ENCODE peak calls at places on chromosomes 6 and 20, in nine cellular contexts. One of them, this sample, is unnamed. For H3K79me2, the result is how much of the 10 kb centered on the place peaks cover.

GRCh38 chr6:2899596-2899995 is 3.5 kb downstream of the SERPINB9 start:
- DNase-seq in OCI-LY7: no peak
- DNase-seq in GM23248: no peak
- DNase-seq in neural progenitor cell: no peak
- DNase-seq in GM23338: no peak
- DNase-seq in PC-3: no peak
- DNase-seq in hepatocyte: no peak
- DNase-seq in SK-N-SH: no peak
- DNase-seq in HCT116: no peak
- DNase-seq in this sample: no peak

GRCh38 chr20:4135385-4136077 is 120.2 kb upstream of the RNF24 start:
- DNase-seq in OCI-LY7: no peak
- DNase-seq in GM23248: peak
- DNase-seq in neural progenitor cell: no peak
- DNase-seq in GM23338: no peak
- DNase-seq in PC-3: peak
- DNase-seq in hepatocyte: peak
- DNase-seq in SK-N-SH: no peak
- DNase-seq in HCT116: peak
- DNase-seq in this sample: no peak

GRCh38 chr6:30724906-30725667 is 4.9 kb downstream of the TUBB start:
- DNase-seq in OCI-LY7: no peak
- DNase-seq in GM23248: peak
- DNase-seq in neural progenitor cell: no peak
- DNase-seq in GM23338: no peak
- DNase-seq in PC-3: no peak
- DNase-seq in hepatocyte: no peak
- DNase-seq in SK-N-SH: no peak
- DNase-seq in HCT116: no peak
- DNase-seq in this sample: no peak

GRCh38 chr6:134347916-134348805 is 30.2 kb upstream of the SGK1 start:
- DNase-seq in OCI-LY7: no peak
- DNase-seq in GM23248: peak
- DNase-seq in neural progenitor cell: no peak
- DNase-seq in GM23338: no peak
- DNase-seq in PC-3: no peak
- DNase-seq in hepatocyte: no peak
- DNase-seq in SK-N-SH: no peak
- DNase-seq in HCT116: no peak
- DNase-seq in this sample: no peak

GRCh38 chr6:127539292-127539691 is 20.2 kb upstream of the MTCL3 start:
- DNase-seq in OCI-LY7: peak
- DNase-seq in GM23248: peak
- DNase-seq in neural progenitor cell: no peak
- DNase-seq in GM23338: no peak
- DNase-seq in PC-3: peak
- DNase-seq in hepatocyte: peak
- DNase-seq in SK-N-SH: peak
- DNase-seq in HCT116: no peak
- DNase-seq in this sample: peak

GRCh38 chr20:37850724-37851123 is 52.2 kb upstream of the VSTM2L start:
- DNase-seq in OCI-LY7: no peak
- DNase-seq in GM23248: peak
- DNase-seq in neural progenitor cell: no peak
- DNase-seq in GM23338: no peak
- DNase-seq in PC-3: no peak
- DNase-seq in hepatocyte: no peak
- DNase-seq in SK-N-SH: no peak
- DNase-seq in HCT116: no peak
- DNase-seq in this sample: no peak

GRCh38 chr20:50788868-50789125 is 6.1 kb upstream of the BCAS4 start:
- DNase-seq in OCI-LY7: no peak
- DNase-seq in GM23248: no peak
- DNase-seq in neural progenitor cell: no peak
- DNase-seq in GM23338: no peak
- DNase-seq in PC-3: no peak
- DNase-seq in hepatocyte: no peak
- DNase-seq in SK-N-SH: no peak
- DNase-seq in HCT116: no peak
- DNase-seq in this sample: no peak

GRCh38 chr6:43047998-43048397 is 5.7 kb downstream of the CUL7 start:
- DNase-seq in OCI-LY7: no peak
- DNase-seq in GM23248: no peak
- DNase-seq in neural progenitor cell: no peak
- DNase-seq in GM23338: no peak
- DNase-seq in PC-3: no peak
- DNase-seq in hepatocyte: no peak
- DNase-seq in SK-N-SH: no peak
- DNase-seq in HCT116: no peak
- DNase-seq in this sample: no peak

GRCh38 chr20:23528867-23529431 is 38.0 kb downstream of the CST8 start:
- DNase-seq in OCI-LY7: no peak
- DNase-seq in GM23248: no peak
- DNase-seq in neural progenitor cell: no peak
- DNase-seq in GM23338: no peak
- DNase-seq in PC-3: peak
- DNase-seq in hepatocyte: peak
- DNase-seq in SK-N-SH: no peak
- DNase-seq in HCT116: peak
- DNase-seq in this sample: no peak

DNA sequence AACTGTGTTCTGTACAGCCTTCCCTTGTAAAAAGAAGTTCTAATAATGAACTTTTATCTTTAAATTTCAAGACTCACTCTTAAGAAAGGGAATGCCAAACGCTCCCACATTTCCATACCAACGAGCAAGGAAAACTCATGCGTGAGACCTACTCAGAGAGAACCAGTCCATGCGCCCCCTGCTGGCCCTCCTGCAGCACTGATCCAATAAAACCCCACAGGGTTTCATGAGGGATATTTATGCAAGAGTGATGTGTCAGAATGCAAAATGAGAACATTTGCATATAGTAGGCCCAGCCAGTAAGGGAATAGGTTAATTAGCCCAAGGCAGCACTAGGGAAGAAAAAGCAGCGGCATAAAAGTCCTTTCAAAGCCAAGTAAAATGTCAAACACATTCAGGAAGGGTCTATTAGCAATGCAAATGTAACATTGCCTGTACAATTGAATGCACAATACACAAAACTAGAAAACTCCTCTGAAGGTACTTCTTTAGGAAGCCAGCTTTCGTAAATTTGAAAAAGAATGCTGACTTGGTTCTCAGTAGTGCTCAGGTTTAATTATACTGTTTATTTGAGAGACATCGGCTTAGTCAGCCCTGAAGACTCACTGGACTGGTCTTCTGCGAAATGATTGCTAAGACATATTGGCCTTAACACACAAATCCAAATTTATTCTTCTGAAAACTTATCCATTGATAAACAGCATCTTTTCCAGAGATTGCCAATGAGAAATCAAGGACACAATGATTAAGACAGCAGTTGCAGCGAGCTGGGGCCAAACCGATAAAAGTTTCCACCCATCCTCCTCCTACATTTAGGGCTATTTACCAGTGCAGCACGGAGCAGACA is 93.2 kb downstream of the GMPR start:
- DNase-seq in OCI-LY7: peak
- DNase-seq in GM23248: peak
- DNase-seq in neural progenitor cell: peak
- DNase-seq in GM23338: peak
- DNase-seq in PC-3: peak
- DNase-seq in hepatocyte: peak
- DNase-seq in SK-N-SH: peak
- DNase-seq in HCT116: no peak
- DNase-seq in this sample: peak
- H3K4me3 ChIP-seq in OCI-LY7: no peak
- H3K4me3 ChIP-seq in GM23248: peak
- H3K4me3 ChIP-seq in neural progenitor cell: peak
- H3K4me3 ChIP-seq in GM23338: peak
- H3K4me3 ChIP-seq in PC-3: peak
- H3K4me3 ChIP-seq in hepatocyte: no peak
- H3K4me3 ChIP-seq in SK-N-SH: no peak
- H3K4me3 ChIP-seq in HCT116: no peak
- H3K4me3 ChIP-seq in this sample: peak

GRCh38 chr20:49659096-49659495 is 54.6 kb downstream of the B4GALT5 start:
- DNase-seq in OCI-LY7: no peak
- DNase-seq in GM23248: no peak
- DNase-seq in neural progenitor cell: peak
- DNase-seq in GM23338: no peak
- DNase-seq in PC-3: no peak
- DNase-seq in hepatocyte: no peak
- DNase-seq in SK-N-SH: no peak
- DNase-seq in HCT116: no peak
- DNase-seq in this sample: no peak

GRCh38 chr20:49663112-49663511 is 50.6 kb downstream of the B4GALT5 start:
- DNase-seq in OCI-LY7: no peak
- DNase-seq in GM23248: no peak
- DNase-seq in neural progenitor cell: no peak
- DNase-seq in GM23338: no peak
- DNase-seq in PC-3: no peak
- DNase-seq in hepatocyte: no peak
- DNase-seq in SK-N-SH: no peak
- DNase-seq in HCT116: no peak
- DNase-seq in this sample: no peak

GRCh38 chr20:49661560-49662329 is 51.9 kb downstream of the B4GALT5 start:
- DNase-seq in OCI-LY7: no peak
- DNase-seq in GM23248: no peak
- DNase-seq in neural progenitor cell: no peak
- DNase-seq in GM23338: no peak
- DNase-seq in PC-3: no peak
- DNase-seq in hepatocyte: no peak
- DNase-seq in SK-N-SH: no peak
- DNase-seq in HCT116: no peak
- DNase-seq in this sample: no peak

GRCh38 chr20:49658508-49658907 is 55.2 kb downstream of the B4GALT5 start:
- DNase-seq in OCI-LY7: no peak
- DNase-seq in GM23248: no peak
- DNase-seq in neural progenitor cell: peak
- DNase-seq in GM23338: peak
- DNase-seq in PC-3: no peak
- DNase-seq in hepatocyte: no peak
- DNase-seq in SK-N-SH: no peak
- DNase-seq in HCT116: no peak
- DNase-seq in this sample: no peak

GRCh38 chr20:49660912-49661311 is 52.8 kb downstream of the B4GALT5 start:
- DNase-seq in OCI-LY7: no peak
- DNase-seq in GM23248: no peak
- DNase-seq in neural progenitor cell: no peak
- DNase-seq in GM23338: no peak
- DNase-seq in PC-3: no peak
- DNase-seq in hepatocyte: no peak
- DNase-seq in SK-N-SH: no peak
- DNase-seq in HCT116: no peak
- DNase-seq in this sample: no peak
- H3K79me2 ChIP-seq in OCI-LY7: under half
- H3K79me2 ChIP-seq in GM23248: half or more
- H3K79me2 ChIP-seq in neural progenitor cell: half or more
- H3K79me2 ChIP-seq in GM23338: half or more
- H3K79me2 ChIP-seq in PC-3: half or more
- H3K79me2 ChIP-seq in hepatocyte: half or more
- H3K79me2 ChIP-seq in SK-N-SH: half or more
- H3K79me2 ChIP-seq in HCT116: half or more
- H3K79me2 ChIP-seq in this sample: half or more

GRCh38 chr6:112710710-112711109 is 363.6 kb downstream of the RFPL4B start:
- DNase-seq in OCI-LY7: no peak
- DNase-seq in GM23248: no peak
- DNase-seq in neural progenitor cell: no peak
- DNase-seq in GM23338: no peak
- DNase-seq in PC-3: peak
- DNase-seq in hepatocyte: no peak
- DNase-seq in SK-N-SH: no peak
- DNase-seq in HCT116: no peak
- DNase-seq in this sample: no peak
- TF ChIP-seq EZH2phosphoT487 in OCI-LY7: no peak
- TF ChIP-seq EZH2phosphoT487 in GM23248: no peak
- TF ChIP-seq EZH2phosphoT487 in neural progenitor cell: no peak
- TF ChIP-seq EZH2phosphoT487 in GM23338: no peak
- TF ChIP-seq EZH2phosphoT487 in PC-3: no peak
- TF ChIP-seq EZH2phosphoT487 in hepatocyte: no peak
- TF ChIP-seq EZH2phosphoT487 in SK-N-SH: no peak
- TF ChIP-seq EZH2phosphoT487 in HCT116: no peak
- TF ChIP-seq EZH2phosphoT487 in this sample: no peak

GRCh38 chr20:63663332-63664066 is 5.4 kb downstream of the RTEL1 start:
- DNase-seq in OCI-LY7: no peak
- DNase-seq in GM23248: no peak
- DNase-seq in neural progenitor cell: no peak
- DNase-seq in GM23338: no peak
- DNase-seq in PC-3: no peak
- DNase-seq in hepatocyte: no peak
- DNase-seq in SK-N-SH: no peak
- DNase-seq in HCT116: no peak
- DNase-seq in this sample: no peak

GRCh38 chr20:63660622-63661021 is 2.5 kb downstream of the RTEL1 start:
- DNase-seq in OCI-LY7: no peak
- DNase-seq in GM23248: no peak
- DNase-seq in neural progenitor cell: no peak
- DNase-seq in GM23338: no peak
- DNase-seq in PC-3: no peak
- DNase-seq in hepatocyte: no peak
- DNase-seq in SK-N-SH: no peak
- DNase-seq in HCT116: no peak
- DNase-seq in this sample: no peak

GRCh38 chr20:63661108-63661507 is 3.0 kb downstream of the RTEL1 start:
- DNase-seq in OCI-LY7: no peak
- DNase-seq in GM23248: no peak
- DNase-seq in neural progenitor cell: no peak
- DNase-seq in GM23338: no peak
- DNase-seq in PC-3: no peak
- DNase-seq in hepatocyte: no peak
- DNase-seq in SK-N-SH: no peak
- DNase-seq in HCT116: no peak
- DNase-seq in this sample: no peak

GRCh38 chr20:63662813-63663189 is 4.7 kb downstream of the RTEL1 start:
- DNase-seq in OCI-LY7: no peak
- DNase-seq in GM23248: no peak
- DNase-seq in neural progenitor cell: no peak
- DNase-seq in GM23338: no peak
- DNase-seq in PC-3: no peak
- DNase-seq in hepatocyte: no peak
- DNase-seq in SK-N-SH: no peak
- DNase-seq in HCT116: no peak
- DNase-seq in this sample: no peak

DNA sequence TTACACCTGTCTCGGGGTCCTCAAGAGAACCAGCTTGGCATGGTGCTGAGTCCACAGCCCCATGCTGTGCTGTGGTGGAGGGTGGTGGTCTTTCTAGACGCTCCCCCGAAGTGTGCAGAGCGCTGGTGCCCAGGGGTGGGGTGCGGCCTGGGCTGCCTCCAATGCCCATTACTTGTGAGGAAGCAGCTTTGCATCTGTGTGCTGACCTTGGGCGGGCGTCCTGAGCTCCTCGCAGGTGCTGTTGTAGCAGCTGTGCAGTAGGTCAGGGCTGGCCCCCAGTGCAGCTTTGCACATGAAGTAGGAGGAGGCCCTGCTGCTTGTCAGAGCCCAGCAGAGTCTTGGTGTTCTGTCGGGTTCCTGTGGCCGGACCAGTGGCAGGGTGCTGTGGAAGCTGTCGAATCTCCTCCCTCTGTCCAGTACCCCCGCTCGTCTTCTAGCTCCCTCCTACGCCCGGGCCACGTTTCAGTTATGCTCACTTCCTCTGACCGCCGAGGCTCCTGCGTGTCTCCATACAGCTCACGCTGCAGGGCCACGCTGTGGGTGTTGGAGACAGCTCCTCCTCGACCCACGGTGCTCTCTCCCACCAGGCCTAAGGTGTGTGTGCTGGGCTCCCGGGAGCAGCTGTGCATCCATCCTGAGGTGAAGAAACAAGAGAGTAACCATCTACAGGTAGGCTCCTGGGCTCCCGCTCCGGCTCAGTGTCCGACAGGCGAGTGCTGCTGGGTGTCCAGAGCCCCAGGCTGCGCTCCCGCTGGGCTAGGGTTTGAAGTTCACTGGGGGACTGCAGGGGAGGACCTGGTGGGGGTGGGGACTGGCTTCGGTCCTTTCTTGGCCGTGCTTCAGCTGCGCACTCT is 4.1 kb downstream of the RTEL1 start:
- DNase-seq in OCI-LY7: no peak
- DNase-seq in GM23248: no peak
- DNase-seq in neural progenitor cell: no peak
- DNase-seq in GM23338: no peak
- DNase-seq in PC-3: no peak
- DNase-seq in hepatocyte: no peak
- DNase-seq in SK-N-SH: no peak
- DNase-seq in HCT116: no peak
- DNase-seq in this sample: no peak
- H3K4me3 ChIP-seq in OCI-LY7: no peak
- H3K4me3 ChIP-seq in GM23248: no peak
- H3K4me3 ChIP-seq in neural progenitor cell: no peak
- H3K4me3 ChIP-seq in GM23338: no peak
- H3K4me3 ChIP-seq in PC-3: no peak
- H3K4me3 ChIP-seq in hepatocyte: no peak
- H3K4me3 ChIP-seq in SK-N-SH: no peak
- H3K4me3 ChIP-seq in HCT116: no peak
- H3K4me3 ChIP-seq in this sample: no peak